ENCODE peak calls at places on chromosomes 16 and 17, in five cellular contexts. E is K562, X is HCT116, G is HepG2, Z is H1. M is an unnamed sample.

GRCh38 chr17:64252831-64253230 is 10.2 kb downstream of the TEX2 start:
- DNase-seq in Z (no peak), G (no peak), X (no peak), E (no peak), M (no peak)

GRCh38 chr16:79272141-79272577 is 328.4 kb downstream of the MAF start:
- DNase-seq in E (no peak), X (no peak), G (no peak), Z (no peak), M (no peak)

GRCh38 chr16:1770328-1771071 is 843 bp downstream of the NME3 start:
- DNase-seq in E (no peak), G (no peak), X (peak), Z (peak), M (peak)

GRCh38 chr17:40819528-40820125 is 2.8 kb downstream of the KRT10 start:
- DNase-seq in X (no peak), E (peak), Z (no peak), G (peak), M (peak)

GRCh38 chr16:3582276-3583165 is 5.3 kb upstream of the NLRC3 start:
- DNase-seq in X (no peak), E (no peak), Z (no peak), G (no peak), M (no peak)

GRCh38 chr16:29943846-29944669 is 17.8 kb upstream of the TMEM219 start:
- DNase-seq in G (peak), E (peak), Z (no peak), X (peak), M (peak)

GRCh38 chr16:25413962-25414361 is 156.3 kb upstream of the ZKSCAN2 start:
- DNase-seq in E (no peak), X (no peak), Z (no peak), G (no peak), M (no peak)

GRCh38 chr16:4936181-4936990 is 562 bp downstream of the PPL start:
- DNase-seq in X (no peak), Z (peak), G (no peak), E (peak), M (no peak)

GRCh38 chr17:57566724-57567123 is 178.4 kb downstream of the CCDC182 start:
- DNase-seq in X (no peak), Z (no peak), E (no peak), G (no peak), M (no peak)

GRCh38 chr16:24539850-24540484 is 601 bp downstream of the RBBP6 start:
- DNase-seq in G (no peak), Z (no peak), E (peak), X (no peak), M (peak)

GRCh38 chr16:27189335-27189972 is 13.9 kb upstream of the KDM8 start:
- DNase-seq in Z (peak), G (no peak), E (no peak), X (no peak), M (no peak)

GRCh38 chr16:10736926-10737625 is 6.6 kb upstream of the NUBP1 start:
- DNase-seq in E (peak), G (peak), X (peak), Z (peak), M (peak)

GRCh38 chr17:42198897-42199296 is 4.6 kb upstream of the GHDC start:
- DNase-seq in X (no peak), G (no peak), E (no peak), Z (no peak), M (no peak)

GRCh38 chr17:13885953-13886889 is 183.1 kb upstream of the COX10 start:
- DNase-seq in E (no peak), Z (no peak), G (no peak), X (no peak), M (no peak)

GRCh38 chr16:27685802-27686201 is 135.9 kb downstream of the KATNIP start:
- DNase-seq in Z (no peak), E (no peak), G (no peak), X (no peak), M (peak)

GRCh38 chr17:80034977-80035686 is 540 bp downstream of the TBC1D16 start:
- DNase-seq in E (no peak), X (no peak), Z (peak), G (no peak), M (peak)

GRCh38 chr16:14309001-14309886 is 238.1 kb downstream of the MRTFB start:
- DNase-seq in Z (no peak), X (no peak), G (no peak), E (no peak), M (no peak)

GRCh38 chr17:3558603-3559269 is 1.1 kb upstream of the TRPV3 start:
- DNase-seq in E (no peak), X (no peak), G (no peak), Z (no peak), M (no peak)

GRCh38 chr16:67194257-67194656 is 2.3 kb downstream of the E2F4 start:
- DNase-seq in E (no peak), X (no peak), G (no peak), Z (no peak), M (no peak)

GRCh38 chr17:71176928-71177443 is 943.8 kb upstream of the SOX9 start:
- DNase-seq in Z (no peak), X (no peak), G (no peak), E (no peak), M (no peak)

GRCh38 chr16:50666658-50667496 is 14.2 kb downstream of the SNX20 start:
- DNase-seq in G (no peak), E (no peak), Z (no peak), X (no peak), M (no peak)

GRCh38 chr16:85423631-85424030 is 189.5 kb upstream of the GSE1 start:
- DNase-seq in E (no peak), G (no peak), X (no peak), Z (no peak), M (no peak)

GRCh38 chr16:65809627-65810026 is 556.9 kb upstream of the CDH5 start:
- DNase-seq in X (no peak), Z (no peak), E (peak), G (no peak), M (no peak)

DNA sequence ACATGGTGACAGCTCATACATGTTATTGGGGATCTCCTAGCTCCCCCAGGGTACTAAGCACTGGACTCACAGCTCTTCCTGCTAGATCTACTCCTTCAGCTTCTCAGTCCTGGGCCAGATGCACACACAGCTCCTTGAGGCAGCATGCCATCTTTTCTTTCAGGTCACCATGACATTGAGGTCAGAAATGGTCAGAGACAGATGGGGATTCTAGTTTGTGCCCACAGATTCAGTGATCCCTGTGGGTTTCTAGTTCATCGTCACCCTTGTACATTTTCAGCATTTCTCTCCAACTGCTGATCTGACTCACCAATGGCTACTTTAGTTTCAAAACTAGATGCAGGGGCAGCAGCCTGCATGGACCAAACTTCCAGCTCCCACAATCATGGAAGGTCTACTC is 560.7 kb upstream of the PSMD7 start:
- DNase-seq in X (no peak), E (no peak), G (no peak), Z (no peak), M (no peak)
- H2AFZ ChIP-seq in X (no peak), E (no peak), G (no peak), Z (no peak), M (no peak)

GRCh38 chr17:50285941-50286340 is 11.7 kb downstream of the TMEM92 start:
- DNase-seq in X (no peak), G (no peak), E (no peak), Z (no peak), M (no peak)

GRCh38 chr17:50288306-50288705 is 14.0 kb downstream of the TMEM92 start:
- DNase-seq in X (no peak), G (no peak), E (no peak), Z (no peak), M (no peak)

GRCh38 chr17:50292465-50292864 is 18.2 kb downstream of the TMEM92 start:
- DNase-seq in G (no peak), Z (no peak), X (no peak), E (no peak), M (no peak)

GRCh38 chr17:50289268-50289667 is 15.0 kb downstream of the TMEM92 start:
- DNase-seq in X (no peak), G (no peak), Z (no peak), E (no peak), M (no peak)

DNA sequence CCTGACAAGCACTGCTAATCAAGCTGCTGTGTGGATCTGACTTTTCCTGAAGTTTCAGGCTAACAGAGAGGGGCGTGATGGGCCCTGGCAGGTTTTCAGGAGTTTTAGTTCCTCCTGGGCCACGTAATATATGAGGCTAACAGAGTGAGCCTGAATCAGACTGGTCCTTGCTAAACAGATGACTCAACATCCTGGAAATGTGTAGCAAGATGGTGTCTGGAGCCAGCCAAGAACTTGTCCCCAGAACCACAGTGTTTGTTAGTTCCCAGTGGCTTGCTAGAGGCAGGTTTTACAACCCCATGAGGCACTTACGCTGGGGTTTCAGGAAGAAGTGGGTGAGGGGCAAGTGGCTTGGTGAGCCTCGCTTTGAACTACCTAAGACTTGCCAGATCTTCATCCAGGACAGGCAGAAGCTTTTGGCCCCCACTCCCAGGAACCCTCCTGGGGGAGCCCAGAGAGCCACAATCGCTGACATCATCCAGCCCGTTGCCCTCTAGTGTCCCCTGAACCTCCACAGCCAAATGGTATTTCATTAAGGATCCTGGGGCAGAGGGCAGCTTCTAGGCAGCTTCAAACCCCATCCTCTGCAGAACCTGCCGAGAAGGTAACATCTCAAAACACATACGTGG is 15.9 kb downstream of the TMEM92 start:
- DNase-seq in Z (no peak), G (no peak), E (no peak), X (peak), M (peak)
- TF ChIP-seq POLR2A in Z (no peak), G (no peak), E (no peak), X (no peak), M (peak)

DNA sequence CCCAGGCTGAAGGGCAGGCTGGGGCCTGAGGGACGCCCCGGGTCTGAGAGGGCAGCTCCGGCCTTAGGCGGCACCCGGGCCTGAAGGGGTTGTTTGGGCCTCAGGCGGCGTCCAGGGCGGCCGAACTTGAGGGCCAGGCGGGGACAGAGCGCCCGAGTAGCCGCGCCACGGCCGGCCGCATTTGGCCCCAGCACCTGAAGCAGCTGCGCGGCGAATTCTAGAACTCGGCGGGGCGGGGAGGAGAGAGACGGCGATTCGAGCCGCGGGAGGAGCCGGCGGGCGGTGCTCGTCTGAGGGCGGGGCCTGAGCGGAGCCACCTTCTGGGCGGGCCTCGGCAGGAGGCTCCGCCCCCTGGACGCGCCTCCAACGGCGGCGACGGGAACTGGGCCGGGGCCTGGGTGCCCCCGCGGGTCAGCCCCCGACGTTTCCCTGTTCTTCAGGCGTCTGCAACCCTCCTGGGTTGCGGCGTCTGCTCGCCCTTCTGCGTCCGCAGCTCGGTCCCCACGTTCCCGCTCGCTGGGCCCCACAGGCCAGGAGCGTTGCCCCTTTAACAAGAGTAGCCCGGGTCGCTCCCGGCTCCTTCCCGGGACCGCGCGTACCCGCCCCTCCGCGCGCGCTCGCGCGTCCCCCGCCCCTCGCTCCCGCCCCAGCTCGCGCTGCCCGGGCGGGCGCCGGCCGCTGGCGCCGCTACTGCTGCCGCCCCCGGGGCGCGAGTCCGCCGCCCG is at the start of the genes INCA1 and KIF1C:
- DNase-seq in G (peak), Z (peak), X (peak), E (peak), M (peak)
- TF ChIP-seq POLR2AphosphoS5 in G (peak), Z (no peak), X (peak), E (no peak), M (peak)

DNA sequence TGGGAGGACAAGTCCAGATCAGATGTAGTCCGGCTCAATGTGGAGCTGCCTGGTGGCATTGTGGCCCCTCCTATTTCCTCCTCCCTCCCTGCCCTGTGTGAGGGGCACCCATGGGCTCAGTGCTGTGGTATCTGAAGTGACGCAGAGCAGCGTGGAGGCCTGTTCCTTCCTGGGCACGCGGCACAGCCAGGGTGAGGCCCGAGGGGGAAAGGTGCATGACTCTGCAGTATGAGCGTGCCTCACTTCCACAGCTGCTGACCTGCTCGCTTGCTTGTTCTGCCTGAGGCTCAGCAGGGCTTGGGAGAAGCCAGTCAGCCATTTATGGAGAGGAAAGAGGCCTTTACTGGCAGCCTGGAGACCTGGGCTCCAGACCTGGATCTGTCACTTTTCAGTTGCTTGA is 11.7 kb downstream of the TMEM238L start:
- DNase-seq in Z (no peak), X (no peak), G (no peak), E (no peak), M (no peak)
- H2AFZ ChIP-seq in Z (peak), X (no peak), G (no peak), E (peak), M (no peak)

GRCh38 chr16:75555707-75556512 is at the start of gene TMEM231:
- DNase-seq in X (peak), E (peak), G (peak), Z (peak), M (peak)
- TF ChIP-seq POLR2A in X (peak), E (peak), G (peak), Z (peak), M (no peak)

GRCh38 chr16:86577314-86577971 is 906 bp upstream of the FOXL1 start:
- DNase-seq in G (no peak), E (no peak), Z (no peak), X (no peak), M (peak)

GRCh38 chr16:86575095-86575685 is 3.2 kb upstream of the FOXL1 start:
- DNase-seq in G (no peak), Z (no peak), X (no peak), E (no peak), M (no peak)

GRCh38 chr16:86574646-86575045 is 3.7 kb upstream of the FOXL1 start:
- DNase-seq in G (no peak), E (no peak), Z (no peak), X (no peak), M (no peak)

GRCh38 chr16:86576591-86577313 is 1.6 kb upstream of the FOXL1 start:
- DNase-seq in E (no peak), G (no peak), Z (peak), X (no peak), M (no peak)

GRCh38 chr16:86575754-86576557 is 2.4 kb upstream of the FOXL1 start:
- DNase-seq in X (peak), E (peak), Z (peak), G (peak), M (peak)
- TF ChIP-seq POLR2AphosphoS5 in X (peak), E (no peak), Z (no peak), G (no peak), M (no peak)

GRCh38 chr17:78645421-78646295 is 68.5 kb upstream of the DNAH17 start:
- DNase-seq in X (no peak), Z (no peak), E (no peak), G (no peak), M (peak)
- H2AFZ ChIP-seq in X (no peak), Z (no peak), E (no peak), G (no peak), M (peak)

M was measured in endothelial cell of umbilical vein.